ENCODE peak calls at places on chromosome 9, in eight cellular contexts. H is Calu3; B is NCI-H187; I is T follicular helper cell; J is AG09319; W is HTR-8/SVneo; U is stimulated activated CD8-positive, alpha-beta memory T cell treated with anti-CD3 and anti-CD28 coated beads, Interleukin-2, amount 100 ng/mL, for 48 hours; E is nephron progenitor cell. R is an unnamed sample.

GRCh38 chr9:127720031-127720864 is 4.4 kb downstream of the TTC16 start:
- DNase-seq in H (no peak), B (no peak), I (no peak), J (no peak), W (no peak), U (no peak), E (no peak), R (no peak)

GRCh38 chr9:117377046-117377445 is 37.8 kb downstream of the ASTN2 start:
- DNase-seq in H (no peak), B (no peak), I (no peak), J (no peak), W (no peak), U (no peak), E (no peak), R (no peak)

GRCh38 chr9:106535439-106535838 is 327.5 kb upstream of the ZNF462 start:
- DNase-seq in H (no peak), B (no peak), I (no peak), J (no peak), W (no peak), U (no peak), E (no peak), R (no peak)

GRCh38 chr9:96490534-96491078 is 40.6 kb downstream of the HABP4 start:
- DNase-seq in H (no peak), B (no peak), I (no peak), J (no peak), W (no peak), U (no peak), E (no peak), R (no peak)

GRCh38 chr9:130137870-130138653 is 34.1 kb upstream of the NCS1 start:
- DNase-seq in H (no peak), B (no peak), I (no peak), J (peak), W (peak), U (no peak), E (no peak), R (no peak)

GRCh38 chr9:36436909-36437308 is 36.8 kb upstream of the RNF38 start:
- DNase-seq in H (no peak), B (no peak), I (no peak), J (no peak), W (no peak), U (no peak), E (no peak), R (no peak)

GRCh38 chr9:68685770-68686169 is 19.3 kb upstream of the PIP5K1B start:
- DNase-seq in H (peak), B (no peak), I (no peak), J (no peak), W (no peak), U (no peak), E (no peak), R (no peak)

GRCh38 chr9:78778314-78778713 is 481.4 kb downstream of the PSAT1 start:
- DNase-seq in H (no peak), B (no peak), I (no peak), J (no peak), W (no peak), U (no peak), E (no peak), R (no peak)

GRCh38 chr9:136372561-136373299 is 739 bp downstream of the CARD9 start:
- DNase-seq in H (peak), B (no peak), I (no peak), J (peak), W (peak), U (no peak), E (peak), R (no peak)

GRCh38 chr9:129567329-129567728 is 53.6 kb downstream of the C9orf50 start:
- DNase-seq in H (no peak), B (no peak), I (no peak), J (no peak), W (no peak), U (no peak), E (no peak), R (no peak)

GRCh38 chr9:32705059-32705458 is 69.6 kb upstream of the TAF1L start:
- DNase-seq in H (peak), B (no peak), I (no peak), J (no peak), W (peak), U (no peak), E (no peak), R (no peak)

GRCh38 chr9:36154213-36154952 is 14.8 kb upstream of the CCIN start:
- DNase-seq in H (no peak), B (no peak), I (no peak), J (no peak), W (no peak), U (no peak), E (peak), R (no peak)

GRCh38 chr9:116278326-116278725 is 124.7 kb downstream of the PAPPA start:
- DNase-seq in H (no peak), B (no peak), I (no peak), J (no peak), W (no peak), U (no peak), E (no peak), R (no peak)

GRCh38 chr9:114028646-114029045 is 49.5 kb downstream of the AMBP start:
- DNase-seq in H (no peak), B (no peak), I (no peak), J (no peak), W (no peak), U (no peak), E (no peak), R (no peak)

GRCh38 chr9:20557890-20558608 is 64.2 kb downstream of the MLLT3 start:
- DNase-seq in H (no peak), B (no peak), I (no peak), J (no peak), W (no peak), U (no peak), E (no peak), R (no peak)